ENCODE peak calls at places on chromosome 20, in nine cellular contexts. One of them, this sample, is unnamed.

GRCh38 chr20:37457928-37458327 is 63.1 kb upstream of the NNAT start:
- DNase-seq in CD4-positive, alpha-beta memory T cell: no peak
- DNase-seq in central memory CD4-positive, alpha-beta T cell: no peak
- DNase-seq in HS-5: no peak
- DNase-seq in stromal cell of bone marrow: no peak
- DNase-seq in iPS-NIHi11: no peak
- DNase-seq in NAMALWA: no peak
- DNase-seq in IMR-90: no peak
- DNase-seq in stimulated activated CD8-positive, alpha-beta memory T cell treated with anti-CD3 and anti-CD28 coated beads, Interleukin-4, amount 100 ng/mL, for 4 hours: no peak
- DNase-seq in this sample: no peak

GRCh38 chr20:51480507-51481270 is 61.8 kb downstream of the NFATC2 start:
- DNase-seq in CD4-positive, alpha-beta memory T cell: peak; percentile 26
- DNase-seq in central memory CD4-positive, alpha-beta T cell: peak; percentile 25
- DNase-seq in HS-5: no peak
- DNase-seq in stromal cell of bone marrow: no peak
- DNase-seq in iPS-NIHi11: no peak
- DNase-seq in NAMALWA: no peak
- DNase-seq in IMR-90: no peak
- DNase-seq in stimulated activated CD8-positive, alpha-beta memory T cell treated with anti-CD3 and anti-CD28 coated beads, Interleukin-4, amount 100 ng/mL, for 4 hours: no peak
- DNase-seq in this sample: no peak

GRCh38 chr20:21125072-21125848 is 622 bp upstream of the KIZ start:
- DNase-seq in CD4-positive, alpha-beta memory T cell: no peak
- DNase-seq in central memory CD4-positive, alpha-beta T cell: no peak
- DNase-seq in HS-5: no peak
- DNase-seq in stromal cell of bone marrow: no peak
- DNase-seq in iPS-NIHi11: no peak
- DNase-seq in NAMALWA: no peak
- DNase-seq in IMR-90: peak; percentile 41
- DNase-seq in stimulated activated CD8-positive, alpha-beta memory T cell treated with anti-CD3 and anti-CD28 coated beads, Interleukin-4, amount 100 ng/mL, for 4 hours: no peak
- DNase-seq in this sample: peak; percentile 80

GRCh38 chr20:10177326-10177725 is 41.3 kb upstream of the SNAP25 start:
- DNase-seq in CD4-positive, alpha-beta memory T cell: no peak
- DNase-seq in central memory CD4-positive, alpha-beta T cell: no peak
- DNase-seq in HS-5: no peak
- DNase-seq in stromal cell of bone marrow: no peak
- DNase-seq in iPS-NIHi11: no peak
- DNase-seq in NAMALWA: no peak
- DNase-seq in IMR-90: peak; percentile 58
- DNase-seq in stimulated activated CD8-positive, alpha-beta memory T cell treated with anti-CD3 and anti-CD28 coated beads, Interleukin-4, amount 100 ng/mL, for 4 hours: no peak
- DNase-seq in this sample: no peak

GRCh38 chr20:17505664-17506517 is 25.3 kb downstream of the BFSP1 start:
- DNase-seq in CD4-positive, alpha-beta memory T cell: peak; percentile 7
- DNase-seq in central memory CD4-positive, alpha-beta T cell: no peak
- DNase-seq in HS-5: no peak
- DNase-seq in stromal cell of bone marrow: no peak
- DNase-seq in iPS-NIHi11: no peak
- DNase-seq in NAMALWA: no peak
- DNase-seq in IMR-90: peak; percentile 71
- DNase-seq in stimulated activated CD8-positive, alpha-beta memory T cell treated with anti-CD3 and anti-CD28 coated beads, Interleukin-4, amount 100 ng/mL, for 4 hours: peak; percentile 52
- DNase-seq in this sample: peak; percentile 33

GRCh38 chr20:17635846-17636245 is 46.2 kb downstream of the RRBP1 start:
- DNase-seq in CD4-positive, alpha-beta memory T cell: no peak
- DNase-seq in central memory CD4-positive, alpha-beta T cell: no peak
- DNase-seq in HS-5: no peak
- DNase-seq in stromal cell of bone marrow: peak; percentile 30
- DNase-seq in iPS-NIHi11: no peak
- DNase-seq in NAMALWA: no peak
- DNase-seq in IMR-90: peak; percentile 25
- DNase-seq in stimulated activated CD8-positive, alpha-beta memory T cell treated with anti-CD3 and anti-CD28 coated beads, Interleukin-4, amount 100 ng/mL, for 4 hours: no peak
- DNase-seq in this sample: no peak

GRCh38 chr20:32999603-33000250 is 4.5 kb downstream of the SUN5 start:
- DNase-seq in CD4-positive, alpha-beta memory T cell: no peak
- DNase-seq in central memory CD4-positive, alpha-beta T cell: no peak
- DNase-seq in HS-5: no peak
- DNase-seq in stromal cell of bone marrow: no peak
- DNase-seq in iPS-NIHi11: no peak
- DNase-seq in NAMALWA: no peak
- DNase-seq in IMR-90: no peak
- DNase-seq in stimulated activated CD8-positive, alpha-beta memory T cell treated with anti-CD3 and anti-CD28 coated beads, Interleukin-4, amount 100 ng/mL, for 4 hours: no peak
- DNase-seq in this sample: no peak

GRCh38 chr20:57103146-57103800 is 163.2 kb downstream of the BMP7 start:
- DNase-seq in CD4-positive, alpha-beta memory T cell: no peak
- DNase-seq in central memory CD4-positive, alpha-beta T cell: no peak
- DNase-seq in HS-5: no peak
- DNase-seq in stromal cell of bone marrow: no peak
- DNase-seq in iPS-NIHi11: no peak
- DNase-seq in NAMALWA: no peak
- DNase-seq in IMR-90: no peak
- DNase-seq in stimulated activated CD8-positive, alpha-beta memory T cell treated with anti-CD3 and anti-CD28 coated beads, Interleukin-4, amount 100 ng/mL, for 4 hours: no peak
- DNase-seq in this sample: no peak

GRCh38 chr20:8246153-8246552 is 114.1 kb downstream of the PLCB1 start:
- DNase-seq in CD4-positive, alpha-beta memory T cell: no peak
- DNase-seq in central memory CD4-positive, alpha-beta T cell: no peak
- DNase-seq in HS-5: no peak
- DNase-seq in stromal cell of bone marrow: no peak
- DNase-seq in iPS-NIHi11: no peak
- DNase-seq in NAMALWA: no peak
- DNase-seq in IMR-90: no peak
- DNase-seq in stimulated activated CD8-positive, alpha-beta memory T cell treated with anti-CD3 and anti-CD28 coated beads, Interleukin-4, amount 100 ng/mL, for 4 hours: no peak
- DNase-seq in this sample: no peak

GRCh38 chr20:35387334-35387733 is 24.4 kb downstream of the UQCC1 start:
- DNase-seq in CD4-positive, alpha-beta memory T cell: no peak
- DNase-seq in central memory CD4-positive, alpha-beta T cell: no peak
- DNase-seq in HS-5: peak; percentile 78
- DNase-seq in stromal cell of bone marrow: peak; percentile 54
- DNase-seq in iPS-NIHi11: no peak
- DNase-seq in NAMALWA: no peak
- DNase-seq in IMR-90: peak; percentile 63
- DNase-seq in stimulated activated CD8-positive, alpha-beta memory T cell treated with anti-CD3 and anti-CD28 coated beads, Interleukin-4, amount 100 ng/mL, for 4 hours: no peak
- DNase-seq in this sample: no peak

GRCh38 chr20:46520976-46521579 is 7.7 kb upstream of the ZNF334 start:
- DNase-seq in CD4-positive, alpha-beta memory T cell: peak; percentile 11
- DNase-seq in central memory CD4-positive, alpha-beta T cell: no peak
- DNase-seq in HS-5: no peak
- DNase-seq in stromal cell of bone marrow: peak; percentile 38
- DNase-seq in iPS-NIHi11: peak; percentile 80
- DNase-seq in NAMALWA: peak; percentile 61
- DNase-seq in IMR-90: peak; percentile 64
- DNase-seq in stimulated activated CD8-positive, alpha-beta memory T cell treated with anti-CD3 and anti-CD28 coated beads, Interleukin-4, amount 100 ng/mL, for 4 hours: peak; percentile 11
- DNase-seq in this sample: peak; percentile 72

GRCh38 chr20:4244700-4245485 is 229.5 kb upstream of the RNF24 start:
- DNase-seq in CD4-positive, alpha-beta memory T cell: no peak
- DNase-seq in central memory CD4-positive, alpha-beta T cell: no peak
- DNase-seq in HS-5: no peak
- DNase-seq in stromal cell of bone marrow: no peak
- DNase-seq in iPS-NIHi11: no peak
- DNase-seq in NAMALWA: no peak
- DNase-seq in IMR-90: no peak
- DNase-seq in stimulated activated CD8-positive, alpha-beta memory T cell treated with anti-CD3 and anti-CD28 coated beads, Interleukin-4, amount 100 ng/mL, for 4 hours: no peak
- DNase-seq in this sample: no peak

GRCh38 chr20:52852695-52853094 is 119.5 kb upstream of the TSHZ2 start:
- DNase-seq in CD4-positive, alpha-beta memory T cell: no peak
- DNase-seq in central memory CD4-positive, alpha-beta T cell: no peak
- DNase-seq in HS-5: no peak
- DNase-seq in stromal cell of bone marrow: no peak
- DNase-seq in iPS-NIHi11: no peak
- DNase-seq in NAMALWA: no peak
- DNase-seq in IMR-90: no peak
- DNase-seq in stimulated activated CD8-positive, alpha-beta memory T cell treated with anti-CD3 and anti-CD28 coated beads, Interleukin-4, amount 100 ng/mL, for 4 hours: no peak
- DNase-seq in this sample: no peak

GRCh38 chr20:43389839-43390626 is 67.7 kb upstream of the SRSF6 start:
- DNase-seq in CD4-positive, alpha-beta memory T cell: no peak
- DNase-seq in central memory CD4-positive, alpha-beta T cell: no peak
- DNase-seq in HS-5: no peak
- DNase-seq in stromal cell of bone marrow: no peak
- DNase-seq in iPS-NIHi11: peak; percentile 78
- DNase-seq in NAMALWA: no peak
- DNase-seq in IMR-90: no peak
- DNase-seq in stimulated activated CD8-positive, alpha-beta memory T cell treated with anti-CD3 and anti-CD28 coated beads, Interleukin-4, amount 100 ng/mL, for 4 hours: no peak
- DNase-seq in this sample: no peak

GRCh38 chr20:47985092-47985850 is 200.0 kb upstream of the SULF2 start:
- DNase-seq in CD4-positive, alpha-beta memory T cell: no peak
- DNase-seq in central memory CD4-positive, alpha-beta T cell: no peak
- DNase-seq in HS-5: peak; percentile 68
- DNase-seq in stromal cell of bone marrow: no peak
- DNase-seq in iPS-NIHi11: peak; percentile 65
- DNase-seq in NAMALWA: peak; percentile 62
- DNase-seq in IMR-90: peak; percentile 18
- DNase-seq in stimulated activated CD8-positive, alpha-beta memory T cell treated with anti-CD3 and anti-CD28 coated beads, Interleukin-4, amount 100 ng/mL, for 4 hours: no peak
- DNase-seq in this sample: no peak

GRCh38 chr20:3854462-3854870 is 7.8 kb downstream of the MAVS start:
- DNase-seq in CD4-positive, alpha-beta memory T cell: no peak
- DNase-seq in central memory CD4-positive, alpha-beta T cell: no peak
- DNase-seq in HS-5: no peak
- DNase-seq in stromal cell of bone marrow: no peak
- DNase-seq in iPS-NIHi11: no peak
- DNase-seq in NAMALWA: no peak
- DNase-seq in IMR-90: no peak
- DNase-seq in stimulated activated CD8-positive, alpha-beta memory T cell treated with anti-CD3 and anti-CD28 coated beads, Interleukin-4, amount 100 ng/mL, for 4 hours: no peak
- DNase-seq in this sample: no peak

GRCh38 chr20:46311039-46311650 is 2.8 kb upstream of the CDH22 start:
- DNase-seq in CD4-positive, alpha-beta memory T cell: no peak
- DNase-seq in central memory CD4-positive, alpha-beta T cell: no peak
- DNase-seq in HS-5: no peak
- DNase-seq in stromal cell of bone marrow: no peak
- DNase-seq in iPS-NIHi11: no peak
- DNase-seq in NAMALWA: no peak
- DNase-seq in IMR-90: no peak
- DNase-seq in stimulated activated CD8-positive, alpha-beta memory T cell treated with anti-CD3 and anti-CD28 coated beads, Interleukin-4, amount 100 ng/mL, for 4 hours: no peak
- DNase-seq in this sample: no peak

GRCh38 chr20:5181955-5182354 is 55.1 kb downstream of the CDS2 start:
- DNase-seq in CD4-positive, alpha-beta memory T cell: no peak
- DNase-seq in central memory CD4-positive, alpha-beta T cell: no peak
- DNase-seq in HS-5: peak; percentile 29
- DNase-seq in stromal cell of bone marrow: peak; percentile 41
- DNase-seq in iPS-NIHi11: no peak
- DNase-seq in NAMALWA: no peak
- DNase-seq in IMR-90: peak; percentile 80
- DNase-seq in stimulated activated CD8-positive, alpha-beta memory T cell treated with anti-CD3 and anti-CD28 coated beads, Interleukin-4, amount 100 ng/mL, for 4 hours: no peak
- DNase-seq in this sample: no peak

GRCh38 chr20:11676618-11677289 is 240.9 kb upstream of the BTBD3 start:
- DNase-seq in CD4-positive, alpha-beta memory T cell: no peak
- DNase-seq in central memory CD4-positive, alpha-beta T cell: no peak
- DNase-seq in HS-5: peak; percentile 19
- DNase-seq in stromal cell of bone marrow: peak; percentile 9
- DNase-seq in iPS-NIHi11: peak; percentile 75
- DNase-seq in NAMALWA: peak; percentile 38
- DNase-seq in IMR-90: peak; percentile 42
- DNase-seq in stimulated activated CD8-positive, alpha-beta memory T cell treated with anti-CD3 and anti-CD28 coated beads, Interleukin-4, amount 100 ng/mL, for 4 hours: no peak
- DNase-seq in this sample: peak; percentile 58

GRCh38 chr20:32888636-32889035 is 29.9 kb downstream of the EFCAB8 start:
- DNase-seq in CD4-positive, alpha-beta memory T cell: no peak
- DNase-seq in central memory CD4-positive, alpha-beta T cell: no peak
- DNase-seq in HS-5: no peak
- DNase-seq in stromal cell of bone marrow: no peak
- DNase-seq in iPS-NIHi11: no peak
- DNase-seq in NAMALWA: no peak
- DNase-seq in IMR-90: no peak
- DNase-seq in stimulated activated CD8-positive, alpha-beta memory T cell treated with anti-CD3 and anti-CD28 coated beads, Interleukin-4, amount 100 ng/mL, for 4 hours: no peak
- DNase-seq in this sample: no peak